ENCODE peak calls at places on chromosome 6, in four cellular contexts. One of them, this sample, is unnamed.

GRCh38 chr6:81451787-81452186 is 300.7 kb downstream of the TENT5A start:
- DNase-seq in prostate gland: no peak
- DNase-seq in psoas muscle: no peak
- DNase-seq in naive thymus-derived CD4-positive, alpha-beta T cell: no peak
- DNase-seq in this sample: no peak

GRCh38 chr6:108689279-108690161 is 128.8 kb downstream of the FOXO3 start:
- DNase-seq in prostate gland: peak; percentile 85
- DNase-seq in psoas muscle: peak; percentile 96
- DNase-seq in naive thymus-derived CD4-positive, alpha-beta T cell: no peak
- DNase-seq in this sample: no peak

GRCh38 chr6:114194362-114195343 is 148.2 kb downstream of the HS3ST5 start:
- DNase-seq in prostate gland: no peak
- DNase-seq in psoas muscle: no peak
- DNase-seq in naive thymus-derived CD4-positive, alpha-beta T cell: no peak
- DNase-seq in this sample: no peak

GRCh38 chr6:33853026-33853425 is 49.2 kb upstream of the MLN start:
- DNase-seq in prostate gland: no peak
- DNase-seq in psoas muscle: no peak
- DNase-seq in naive thymus-derived CD4-positive, alpha-beta T cell: no peak
- DNase-seq in this sample: no peak

GRCh38 chr6:168581236-168581635 is 140.3 kb downstream of the SMOC2 start:
- DNase-seq in prostate gland: peak; percentile 34
- DNase-seq in psoas muscle: no peak
- DNase-seq in naive thymus-derived CD4-positive, alpha-beta T cell: no peak
- DNase-seq in this sample: no peak

GRCh38 chr6:111591370-111591900 is 14.2 kb downstream of the TRAF3IP2 start:
- DNase-seq in prostate gland: peak; percentile 97
- DNase-seq in psoas muscle: peak; percentile 98
- DNase-seq in naive thymus-derived CD4-positive, alpha-beta T cell: no peak
- DNase-seq in this sample: no peak

GRCh38 chr6:130975325-130975724 is 87.7 kb downstream of the EPB41L2 start:
- DNase-seq in prostate gland: no peak
- DNase-seq in psoas muscle: no peak
- DNase-seq in naive thymus-derived CD4-positive, alpha-beta T cell: no peak
- DNase-seq in this sample: no peak

GRCh38 chr6:36683656-36684446 is 5.3 kb downstream of the CDKN1A start:
- DNase-seq in prostate gland: no peak
- DNase-seq in psoas muscle: peak; percentile 50
- DNase-seq in naive thymus-derived CD4-positive, alpha-beta T cell: no peak
- DNase-seq in this sample: no peak

GRCh38 chr6:118325220-118325860 is 222.8 kb upstream of the PLN start:
- DNase-seq in prostate gland: no peak
- DNase-seq in psoas muscle: peak; percentile 54
- DNase-seq in naive thymus-derived CD4-positive, alpha-beta T cell: no peak
- DNase-seq in this sample: no peak

GRCh38 chr6:73515204-73516101 is 5.4 kb downstream of the EEF1A1 start:
- DNase-seq in prostate gland: peak; percentile 65
- DNase-seq in psoas muscle: no peak
- DNase-seq in naive thymus-derived CD4-positive, alpha-beta T cell: peak; percentile 73
- DNase-seq in this sample: no peak

GRCh38 chr6:25002326-25003066 is 66.7 kb upstream of the RIPOR2 start:
- DNase-seq in prostate gland: no peak
- DNase-seq in psoas muscle: no peak
- DNase-seq in naive thymus-derived CD4-positive, alpha-beta T cell: no peak
- DNase-seq in this sample: no peak

GRCh38 chr6:146847426-146847825 is 248.7 kb downstream of the ADGB start:
- DNase-seq in prostate gland: no peak
- DNase-seq in psoas muscle: no peak
- DNase-seq in naive thymus-derived CD4-positive, alpha-beta T cell: no peak
- DNase-seq in this sample: no peak

GRCh38 chr6:89611666-89612065 is 26.9 kb downstream of the LYRM2 start:
- DNase-seq in prostate gland: no peak
- DNase-seq in psoas muscle: no peak
- DNase-seq in naive thymus-derived CD4-positive, alpha-beta T cell: no peak
- DNase-seq in this sample: no peak

GRCh38 chr6:79570129-79570801 is 33.0 kb upstream of the LCA5 start:
- DNase-seq in prostate gland: no peak
- DNase-seq in psoas muscle: no peak
- DNase-seq in naive thymus-derived CD4-positive, alpha-beta T cell: no peak
- DNase-seq in this sample: peak; percentile 70

GRCh38 chr6:1624848-1625341 is 15.2 kb downstream of the FOXC1 start:
- DNase-seq in prostate gland: no peak
- DNase-seq in psoas muscle: peak; percentile 58
- DNase-seq in naive thymus-derived CD4-positive, alpha-beta T cell: no peak
- DNase-seq in this sample: no peak

GRCh38 chr6:678515-678914 is 14.4 kb downstream of the EXOC2 start:
- DNase-seq in prostate gland: no peak
- DNase-seq in psoas muscle: no peak
- DNase-seq in naive thymus-derived CD4-positive, alpha-beta T cell: no peak
- DNase-seq in this sample: no peak

GRCh38 chr6:12528581-12529363 is 187.8 kb upstream of the PHACTR1 start:
- DNase-seq in prostate gland: no peak
- DNase-seq in psoas muscle: no peak
- DNase-seq in naive thymus-derived CD4-positive, alpha-beta T cell: no peak
- DNase-seq in this sample: no peak

GRCh38 chr6:116248577-116248976 is 5.3 kb downstream of the TSPYL4 start:
- DNase-seq in prostate gland: no peak
- DNase-seq in psoas muscle: no peak
- DNase-seq in naive thymus-derived CD4-positive, alpha-beta T cell: no peak
- DNase-seq in this sample: no peak

GRCh38 chr6:170018422-170019258 is 267.2 kb downstream of the ERMARD start:
- DNase-seq in prostate gland: no peak
- DNase-seq in psoas muscle: no peak
- DNase-seq in naive thymus-derived CD4-positive, alpha-beta T cell: no peak
- DNase-seq in this sample: no peak

GRCh38 chr6:39003072-39003471 is 45.5 kb upstream of the GLP1R start:
- DNase-seq in prostate gland: no peak
- DNase-seq in psoas muscle: no peak
- DNase-seq in naive thymus-derived CD4-positive, alpha-beta T cell: no peak
- DNase-seq in this sample: no peak

GRCh38 chr6:56849876-56850275 is 105.0 kb upstream of the BEND6 start:
- DNase-seq in prostate gland: no peak
- DNase-seq in psoas muscle: no peak
- DNase-seq in naive thymus-derived CD4-positive, alpha-beta T cell: no peak
- DNase-seq in this sample: peak; percentile 40

GRCh38 chr6:102488729-102489128 is 1095.2 kb downstream of the GRIK2 start:
- DNase-seq in prostate gland: no peak
- DNase-seq in psoas muscle: no peak
- DNase-seq in naive thymus-derived CD4-positive, alpha-beta T cell: no peak
- DNase-seq in this sample: no peak

GRCh38 chr6:40681622-40682021 is 94.5 kb upstream of the LRFN2 start:
- DNase-seq in prostate gland: no peak
- DNase-seq in psoas muscle: no peak
- DNase-seq in naive thymus-derived CD4-positive, alpha-beta T cell: no peak
- DNase-seq in this sample: no peak
- H3K27me3 ChIP-seq in prostate gland: no peaks in the 10 kb centered on the region
- H3K27me3 ChIP-seq in psoas muscle: no peaks in the 10 kb centered on the region
- H3K27me3 ChIP-seq in naive thymus-derived CD4-positive, alpha-beta T cell: no peaks in the 10 kb centered on the region
- H3K27me3 ChIP-seq in this sample: no peaks in the 10 kb centered on the region

DNA sequence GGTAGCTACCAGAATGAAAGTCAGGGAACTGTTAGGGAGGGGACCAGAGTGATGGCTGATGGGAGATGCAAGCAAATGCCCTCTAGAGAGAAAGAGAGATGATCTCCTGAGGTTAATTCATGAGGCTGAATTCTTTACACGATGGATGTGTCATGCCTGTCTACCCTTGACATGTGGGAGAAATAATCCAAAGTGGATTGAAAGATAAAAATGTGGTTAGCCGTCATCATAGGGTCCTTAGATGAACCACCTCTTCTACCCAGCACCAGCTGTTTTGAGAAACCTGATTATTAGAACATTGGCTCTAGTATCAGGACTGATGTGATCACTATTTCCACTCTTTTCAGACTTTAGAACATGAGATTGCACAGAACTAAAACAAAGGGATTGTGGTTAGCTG is 53.6 kb downstream of the SOBP start:
- DNase-seq in prostate gland: no peak
- DNase-seq in psoas muscle: no peak
- DNase-seq in naive thymus-derived CD4-positive, alpha-beta T cell: no peak
- DNase-seq in this sample: no peak
- H3K27ac ChIP-seq in prostate gland: no peak overlapping the region
- H3K27ac ChIP-seq in psoas muscle: peak overlapping the region; percentile 78
- H3K27ac ChIP-seq in naive thymus-derived CD4-positive, alpha-beta T cell: no peak overlapping the region
- H3K27ac ChIP-seq in this sample: no peak overlapping the region

GRCh38 chr6:7200598-7201443 is 93.1 kb downstream of the RREB1 start:
- DNase-seq in prostate gland: peak; percentile 93
- DNase-seq in psoas muscle: no peak
- DNase-seq in naive thymus-derived CD4-positive, alpha-beta T cell: no peak
- DNase-seq in this sample: no peak
- H3K4me3 ChIP-seq in prostate gland: peak overlapping the region; percentile 27
- H3K4me3 ChIP-seq in psoas muscle: no peak overlapping the region
- H3K4me3 ChIP-seq in naive thymus-derived CD4-positive, alpha-beta T cell: no peak overlapping the region
- H3K4me3 ChIP-seq in this sample: no peak overlapping the region

GRCh38 chr6:144390886-144391285 is 105.8 kb downstream of the UTRN start:
- DNase-seq in prostate gland: no peak
- DNase-seq in psoas muscle: no peak
- DNase-seq in naive thymus-derived CD4-positive, alpha-beta T cell: no peak
- DNase-seq in this sample: no peak
- H3K27me3 ChIP-seq in prostate gland: no peaks in the 10 kb centered on the region
- H3K27me3 ChIP-seq in psoas muscle: no peaks in the 10 kb centered on the region
- H3K27me3 ChIP-seq in naive thymus-derived CD4-positive, alpha-beta T cell: no peaks in the 10 kb centered on the region
- H3K27me3 ChIP-seq in this sample: no peaks in the 10 kb centered on the region

GRCh38 chr6:155252581-155252980 is 11.2 kb upstream of the CLDN20 start:
- DNase-seq in prostate gland: no peak
- DNase-seq in psoas muscle: no peak
- DNase-seq in naive thymus-derived CD4-positive, alpha-beta T cell: no peak
- DNase-seq in this sample: peak; percentile 73
- H3K27ac ChIP-seq in prostate gland: no peak overlapping the region
- H3K27ac ChIP-seq in psoas muscle: peak overlapping the region; percentile 85
- H3K27ac ChIP-seq in naive thymus-derived CD4-positive, alpha-beta T cell: no peak overlapping the region
- H3K27ac ChIP-seq in this sample: no peak overlapping the region

GRCh38 chr6:125789167-125789566 is 1.6 kb upstream of the NCOA7 start:
- DNase-seq in prostate gland: no peak
- DNase-seq in psoas muscle: peak; percentile 69
- DNase-seq in naive thymus-derived CD4-positive, alpha-beta T cell: no peak
- DNase-seq in this sample: no peak
- H3K4me3 ChIP-seq in prostate gland: no peak overlapping the region
- H3K4me3 ChIP-seq in psoas muscle: no peak overlapping the region
- H3K4me3 ChIP-seq in naive thymus-derived CD4-positive, alpha-beta T cell: peak overlapping the region; percentile 80
- H3K4me3 ChIP-seq in this sample: peak overlapping the region; percentile 97

GRCh38 chr6:51300510-51300909 is 481.8 kb downstream of the TFAP2B start:
- DNase-seq in prostate gland: no peak
- DNase-seq in psoas muscle: no peak
- DNase-seq in naive thymus-derived CD4-positive, alpha-beta T cell: no peak
- DNase-seq in this sample: no peak
- H3K27me3 ChIP-seq in prostate gland: no peaks in the 10 kb centered on the region
- H3K27me3 ChIP-seq in psoas muscle: no peaks in the 10 kb centered on the region
- H3K27me3 ChIP-seq in naive thymus-derived CD4-positive, alpha-beta T cell: no peaks in the 10 kb centered on the region
- H3K27me3 ChIP-seq in this sample: no peaks in the 10 kb centered on the region

GRCh38 chr6:87572860-87573259 is 16.9 kb downstream of the RARS2 start:
- DNase-seq in prostate gland: no peak
- DNase-seq in psoas muscle: no peak
- DNase-seq in naive thymus-derived CD4-positive, alpha-beta T cell: no peak
- DNase-seq in this sample: no peak
- H3K27ac ChIP-seq in prostate gland: peak overlapping the region; percentile 25
- H3K27ac ChIP-seq in psoas muscle: no peak overlapping the region
- H3K27ac ChIP-seq in naive thymus-derived CD4-positive, alpha-beta T cell: no peak overlapping the region
- H3K27ac ChIP-seq in this sample: no peak overlapping the region

This sample was measured in dorsolateral prefrontal cortex.